ENCODE peak calls at places on chromosomes 12 and 14, in five cellular contexts. M, G, J, F and U are unnamed samples.

GRCh38 chr12:30753761-30754382 is 879 bp downstream of the CAPRIN2 start:
- DNase-seq in M (peak), G (no peak), J (no peak), F (no peak), U (no peak)

GRCh38 chr12:92257261-92257660 is 111.6 kb upstream of the BTG1 start:
- DNase-seq in M (no peak), G (no peak), J (no peak), F (no peak), U (no peak)

GRCh38 chr14:104126753-104127152 is 11.6 kb upstream of the KIF26A start:
- DNase-seq in M (no peak), G (no peak), J (no peak), F (no peak), U (no peak)

GRCh38 chr14:103541494-103541943 is 12.5 kb downstream of the TRMT61A start:
- DNase-seq in M (no peak), G (no peak), J (no peak), F (no peak), U (no peak)

GRCh38 chr14:32998433-32998832 is 59.8 kb downstream of the NPAS3 start:
- DNase-seq in M (peak), G (no peak), J (peak), F (no peak), U (no peak)

GRCh38 chr12:124292385-124292784 is 2.5 kb upstream of the RFLNA start:
- DNase-seq in M (no peak), G (no peak), J (no peak), F (no peak), U (no peak)

GRCh38 chr12:95402096-95402495 is 71.9 kb upstream of the METAP2 start:
- DNase-seq in M (no peak), G (no peak), J (no peak), F (no peak), U (no peak)

GRCh38 chr14:51304428-51304827 is 64.4 kb downstream of the TMX1 start:
- DNase-seq in M (peak), G (no peak), J (no peak), F (no peak), U (no peak)

GRCh38 chr14:83913466-83913865 is 1616.5 kb upstream of the FLRT2 start:
- DNase-seq in M (no peak), G (no peak), J (no peak), F (no peak), U (no peak)

DNA sequence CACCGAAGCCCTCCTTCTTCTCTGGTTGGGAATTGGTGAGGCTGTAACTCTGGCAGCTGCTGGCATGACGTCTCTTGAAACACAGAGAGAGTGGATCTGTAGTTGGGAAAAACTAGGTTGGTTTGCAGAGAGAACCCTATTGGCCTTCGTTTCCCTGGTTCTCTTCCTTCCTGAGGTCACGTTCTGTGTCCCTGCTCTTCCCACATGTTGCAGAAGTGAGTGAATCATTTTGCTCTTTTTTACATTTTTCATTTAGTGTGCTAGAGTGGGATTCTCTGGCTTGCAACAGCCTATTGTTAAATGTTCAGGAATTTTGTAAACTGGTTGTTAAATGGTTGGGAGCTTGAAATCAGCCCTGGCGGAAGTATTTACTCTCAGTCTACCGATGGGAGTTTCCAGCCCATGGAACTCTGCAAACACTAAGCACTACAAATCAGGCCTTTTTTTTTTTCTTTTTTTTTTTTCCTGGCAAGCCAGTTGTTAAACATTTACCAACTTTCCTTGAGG is 26.8 kb upstream of the CKAP4 start:
- DNase-seq in M (peak), G (no peak), J (peak), F (peak), U (no peak)
- H3K27ac ChIP-seq in M (no peak), G (peak), J (peak), F (peak), U (no peak)

DNA sequence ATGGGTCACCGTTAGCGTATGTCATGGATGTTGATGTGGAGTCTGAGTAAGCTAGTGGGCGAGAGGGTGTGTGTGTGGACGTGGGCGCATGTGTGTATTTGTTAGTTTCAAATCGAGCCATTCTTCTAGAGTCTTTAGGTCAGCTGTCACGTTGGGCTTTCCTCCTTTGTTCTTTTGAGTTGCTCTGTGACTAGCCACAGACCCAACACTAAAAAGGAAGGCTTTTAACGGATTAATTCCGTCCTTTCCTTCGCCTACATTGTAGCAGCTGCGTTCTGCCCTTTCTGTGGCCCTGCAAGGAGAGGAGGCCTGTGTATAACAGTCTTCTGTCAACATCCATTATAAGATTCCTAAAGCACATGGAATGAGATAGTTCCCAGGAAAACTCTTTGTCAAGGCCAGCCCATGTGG is 117.2 kb upstream of the DNM1L start:
- DNase-seq in M (peak), G (no peak), J (no peak), F (no peak), U (no peak)
- H3K27ac ChIP-seq in M (peak), G (no peak), J (no peak), F (no peak), U (no peak)

DNA sequence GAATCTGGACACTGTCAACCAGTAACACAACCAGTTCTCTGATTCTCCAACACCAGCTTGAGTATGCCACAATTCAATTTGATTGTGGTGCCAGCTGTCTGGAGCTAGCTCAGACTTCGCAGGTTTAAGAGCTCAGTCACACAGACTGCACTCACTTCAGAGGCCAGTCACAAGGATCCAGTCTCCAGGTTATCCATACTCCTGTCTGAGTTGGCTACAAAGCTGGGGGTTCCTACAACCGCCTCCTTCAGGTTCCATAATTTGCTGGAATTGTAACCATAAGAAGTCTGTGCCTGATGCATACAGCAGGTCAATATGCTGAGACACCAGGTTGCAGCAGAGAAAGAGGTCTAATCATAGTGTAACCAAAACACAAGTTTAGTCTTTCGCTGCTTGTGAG is 70.5 kb upstream of the CPSF6 start:
- DNase-seq in M (no peak), G (no peak), J (no peak), F (no peak), U (no peak)
- H3K27ac ChIP-seq in M (no peak), G (no peak), J (no peak), F (no peak), U (no peak)

GRCh38 chr12:104132351-104132956 is 5.6 kb downstream of the NFYB start:
- DNase-seq in M (no peak), G (no peak), J (no peak), F (peak), U (no peak)

GRCh38 chr12:104134882-104135281 is 3.1 kb downstream of the NFYB start:
- DNase-seq in M (no peak), G (no peak), J (no peak), F (no peak), U (no peak)

GRCh38 chr12:104133861-104134260 is 4.1 kb downstream of the NFYB start:
- DNase-seq in M (no peak), G (no peak), J (no peak), F (no peak), U (no peak)

GRCh38 chr12:104131609-104132008 is 6.4 kb downstream of the NFYB start:
- DNase-seq in M (no peak), G (no peak), J (no peak), F (peak), U (no peak)

DNA sequence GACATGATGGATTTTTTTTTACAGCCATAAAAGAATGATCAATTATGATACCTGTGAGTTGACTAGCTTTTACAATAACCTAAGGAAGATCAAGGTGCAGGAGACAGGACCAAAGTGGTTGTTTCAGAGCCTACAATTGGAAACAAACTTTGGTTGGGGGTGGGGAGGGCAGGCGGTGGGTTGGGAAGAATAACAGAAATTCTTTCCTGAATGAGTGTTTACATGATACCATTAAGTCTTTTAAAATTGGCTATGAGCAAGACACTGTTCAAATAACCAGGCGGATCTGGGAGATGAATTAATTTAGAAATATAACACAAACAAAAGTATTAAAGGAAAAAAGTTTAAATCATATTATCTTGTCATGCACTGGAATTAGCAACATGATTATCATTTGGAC is 7.2 kb downstream of the NFYB start:
- DNase-seq in M (peak), G (no peak), J (no peak), F (no peak), U (no peak)
- H3K27ac ChIP-seq in M (no peak), G (no peak), J (no peak), F (no peak), U (no peak)

GRCh38 chr14:76163668-76164363 is 12.1 kb downstream of the GPATCH2L start:
- DNase-seq in M (no peak), G (no peak), J (no peak), F (no peak), U (no peak)
- H3K27ac ChIP-seq in M (no peak), G (no peak), J (no peak), F (peak), U (no peak)

GRCh38 chr12:617304-617915 is 45.8 kb downstream of the NINJ2 start:
- DNase-seq in M (no peak), G (no peak), J (peak), F (no peak), U (no peak)
- H3K27ac ChIP-seq in M (no peak), G (no peak), J (peak), F (no peak), U (no peak)

GRCh38 chr12:49790741-49791140 is 37.5 kb downstream of the NCKAP5L start:
- DNase-seq in M (no peak), G (no peak), J (no peak), F (no peak), U (no peak)
- H3K27ac ChIP-seq in M (no peak), G (no peak), J (no peak), F (no peak), U (no peak)

GRCh38 chr14:89164168-89165074 is 252.6 kb downstream of the FOXN3 start:
- DNase-seq in M (no peak), G (no peak), J (peak), F (no peak), U (no peak)
- H3K27ac ChIP-seq in M (no peak), G (no peak), J (peak), F (no peak), U (no peak)

GRCh38 chr12:48198619-48198973 is 4.5 kb downstream of the OR10AD1 start:
- DNase-seq in M (no peak), G (no peak), J (peak), F (no peak), U (no peak)

GRCh38 chr12:48199784-48200198 is 3.3 kb downstream of the OR10AD1 start:
- DNase-seq in M (no peak), G (peak), J (peak), F (peak), U (no peak)

GRCh38 chr12:48197549-48197966 is 5.5 kb downstream of the OR10AD1 start:
- DNase-seq in M (no peak), G (no peak), J (peak), F (no peak), U (no peak)

GRCh38 chr12:48198985-48199384 is 4.1 kb downstream of the OR10AD1 start:
- DNase-seq in M (no peak), G (no peak), J (no peak), F (no peak), U (no peak)

DNA sequence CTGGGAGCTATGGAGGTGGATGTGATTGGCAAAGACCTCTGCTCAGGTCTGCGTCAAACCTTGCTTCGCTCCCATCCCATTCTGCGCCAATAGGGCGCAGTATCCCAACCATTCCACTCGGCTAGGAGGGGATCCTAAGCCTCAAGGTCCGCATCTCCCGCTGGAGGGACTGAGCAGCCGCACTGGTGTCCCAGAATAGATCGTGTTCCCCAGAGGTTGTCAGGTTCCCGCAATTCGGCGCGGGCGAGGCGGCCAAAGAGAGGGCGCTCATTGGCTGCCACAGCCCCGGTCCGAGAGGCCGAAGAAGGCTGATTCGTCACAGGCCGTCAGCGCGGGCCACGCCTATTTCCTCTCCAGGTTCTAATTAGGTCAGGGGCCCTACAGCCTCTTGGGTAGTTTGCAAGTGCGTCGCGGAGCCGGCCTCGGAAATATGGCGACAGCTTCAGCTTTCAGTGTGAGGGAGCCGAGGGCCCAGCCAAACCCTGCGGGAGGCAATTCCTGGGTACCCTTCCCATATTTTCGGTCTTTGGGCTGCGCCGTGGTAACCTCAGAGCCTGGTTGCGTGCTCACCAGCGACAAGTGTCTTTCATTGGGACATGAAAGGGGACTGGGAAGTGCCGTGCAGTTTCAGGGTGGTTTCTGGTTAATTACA is 5.0 kb downstream of the OR10AD1 start:
- DNase-seq in M (peak), G (peak), J (peak), F (peak), U (peak)
- H3K27ac ChIP-seq in M (peak), G (peak), J (peak), F (peak), U (peak)